ENCODE peak calls at places on chromosomes 11 and 22, in five cellular contexts. I is SK-N-SH treated with all-trans-retinoic acid at 6 μM for 48 hours; M is activated T-cell treated with anti-CD3 and anti-CD28 coated beads, Interleukin-2, amount 50 U/mL, for 72 hours; X is heart right ventricle; Y is Right ventricle myocardium superior. P is an unnamed sample.

GRCh38 chr11:75745807-75746206 is 22.8 kb upstream of the DGAT2 start:
- ATAC-seq in X (peak), I (no peak), Y (peak), M (no peak), P (no peak)

GRCh38 chr22:17436382-17436951 is 67.2 kb downstream of the CECR2 start:
- ATAC-seq in I (no peak), Y (peak), X (peak), M (no peak), P (no peak)

GRCh38 chr11:8765294-8765693 is 82.7 kb downstream of the RPL27A start:
- ATAC-seq in X (no peak), M (no peak), Y (no peak), I (peak), P (no peak)

GRCh38 chr11:16839821-16840220 is 101.4 kb downstream of the C11orf58 start:
- ATAC-seq in X (no peak), M (no peak), I (no peak), Y (no peak), P (no peak)

GRCh38 chr11:46718155-46719019 is 626 bp upstream of the F2 start:
- ATAC-seq in Y (peak), M (no peak), I (peak), X (no peak), P (no peak)

GRCh38 chr11:70397336-70397982 is 870 bp upstream of the CTTN start:
- ATAC-seq in M (peak), X (no peak), I (peak), Y (no peak), P (no peak)

GRCh38 chr11:65431452-65432132 is 9.0 kb downstream of the NEAT1 start:
- ATAC-seq in M (no peak), X (no peak), Y (no peak), I (no peak), P (no peak)

GRCh38 chr11:9820260-9820659 is 156.4 kb downstream of the SWAP70 start:
- ATAC-seq in X (peak), M (no peak), I (no peak), Y (peak), P (no peak)

GRCh38 chr11:72303179-72303578 is 59.2 kb upstream of the PHOX2A start:
- ATAC-seq in Y (no peak), M (no peak), X (no peak), I (no peak), P (no peak)

GRCh38 chr11:91295591-91295990 is 929.0 kb upstream of the FAT3 start:
- ATAC-seq in I (no peak), X (no peak), Y (no peak), M (no peak), P (no peak)

GRCh38 chr11:94830722-94831121 is 62.6 kb downstream of the AMOTL1 start:
- ATAC-seq in M (no peak), I (no peak), X (no peak), Y (no peak), P (no peak)

GRCh38 chr11:119854521-119854920 is 125.5 kb upstream of the NECTIN1 start:
- ATAC-seq in I (no peak), M (no peak), X (no peak), Y (no peak), P (no peak)

GRCh38 chr11:65849771-65850216 is 8.2 kb downstream of the CFL1 start:
- ATAC-seq in Y (no peak), X (no peak), M (peak), I (peak), P (no peak)

GRCh38 chr11:83998921-83999320 is 712.8 kb upstream of the CCDC90B start:
- ATAC-seq in M (no peak), I (no peak), Y (no peak), X (no peak), P (no peak)

GRCh38 chr11:128399186-128399585 is 188.2 kb downstream of the ETS1 start:
- ATAC-seq in X (no peak), M (peak), Y (no peak), I (peak), P (no peak)

GRCh38 chr11:46114961-46115360 is 6.3 kb downstream of the PHF21A start:
- ATAC-seq in X (no peak), Y (no peak), I (no peak), M (no peak), P (no peak)

GRCh38 chr11:119115484-119116234 is 5.7 kb upstream of the HINFP start:
- ATAC-seq in I (no peak), M (peak), X (peak), Y (peak), P (peak)

GRCh38 chr22:24398409-24398808 is 29.0 kb upstream of the ADORA2A start:
- ATAC-seq in I (no peak), Y (no peak), X (no peak), M (no peak), P (no peak)

GRCh38 chr11:8442301-8442700 is 151.7 kb downstream of the STK33 start:
- ATAC-seq in I (no peak), M (no peak), Y (no peak), X (no peak), P (no peak)

GRCh38 chr11:20172721-20173447 is 12.6 kb upstream of the DBX1 start:
- ATAC-seq in X (no peak), I (no peak), Y (no peak), M (no peak), P (no peak)

GRCh38 chr22:45324186-45324775 is 14.5 kb downstream of the FAM118A start:
- ATAC-seq in X (no peak), I (no peak), Y (peak), M (no peak), P (no peak)

GRCh38 chr22:23824476-23825245 is 14.1 kb downstream of the DERL3 start:
- ATAC-seq in Y (no peak), I (no peak), M (no peak), X (no peak), P (no peak)